ENCODE peak calls at places on chromosomes 13 and 19, in four cellular contexts. I is transverse colon, Y is tibial nerve, O is thoracic aorta. S is an unnamed sample.

GRCh38 chr13:20160346-20161274 is at the start of gene GJA3:
- DNase-seq in I (no peak), Y (no peak), O (no peak), S (no peak)

GRCh38 chr13:70809588-70809987 is 701.3 kb upstream of the KLHL1 start:
- DNase-seq in I (no peak), Y (no peak), O (no peak), S (no peak)

GRCh38 chr19:927707-928401 is 2.0 kb downstream of the ARID3A start:
- DNase-seq in I (no peak), Y (no peak), O (no peak), S (peak; percentile 31)

GRCh38 chr13:23805015-23805583 is 84.1 kb downstream of the MIPEP start:
- DNase-seq in I (no peak), Y (no peak), O (no peak), S (no peak)

GRCh38 chr13:26482451-26483197 is 74.9 kb upstream of the WASF3 start:
- DNase-seq in I (peak; percentile 73), Y (peak; percentile 35), O (peak; percentile 30), S (no peak)

GRCh38 chr13:82432949-82433348 is 1449.3 kb downstream of the SLITRK1 start:
- DNase-seq in I (no peak), Y (no peak), O (no peak), S (no peak)

GRCh38 chr13:99299545-99300341 is 7.5 kb downstream of the GPR183 start:
- DNase-seq in I (no peak), Y (no peak), O (no peak), S (no peak)

GRCh38 chr19:23070353-23070781 is 46.5 kb upstream of the ZNF730 start:
- DNase-seq in I (peak; percentile 11), Y (no peak), O (no peak), S (no peak)

GRCh38 chr13:112213467-112214245 is 146.7 kb downstream of the SOX1 start:
- DNase-seq in I (peak; percentile 80), Y (no peak), O (no peak), S (no peak)

GRCh38 chr19:18468517-18468916 is 30.6 kb upstream of the ISYNA1 start:
- DNase-seq in I (no peak), Y (no peak), O (no peak), S (no peak)

GRCh38 chr19:2253106-2254051 is 2.8 kb downstream of the JSRP1 start:
- DNase-seq in I (no peak), Y (no peak), O (no peak), S (peak; percentile 54)
- TF ChIP-seq CTCF in I (no peak), Y (no peak), O (no peak), S (no peak)

GRCh38 chr19:5588441-5588840 is 20.7 kb upstream of the TINCR start:
- DNase-seq in I (no peak), Y (no peak), O (no peak), S (no peak)
- H3K36me3 ChIP-seq in I (peaks cover 56% of the 10 kb centered on the region), Y (peaks cover 13% of the 10 kb centered on the region), O (peaks cover 58% of the 10 kb centered on the region), S (peaks cover 42% of the 10 kb centered on the region)

GRCh38 chr19:4012092-4012974 is 4.8 kb downstream of the PIAS4 start:
- DNase-seq in I (peak; percentile 38), Y (no peak), O (no peak), S (no peak)

GRCh38 chr19:4010808-4011110 is 3.2 kb downstream of the PIAS4 start:
- DNase-seq in I (no peak), Y (no peak), O (no peak), S (no peak)

GRCh38 chr19:4009990-4010807 is 2.7 kb downstream of the PIAS4 start:
- DNase-seq in I (no peak), Y (no peak), O (no peak), S (no peak)

GRCh38 chr19:4007836-4008539 is 452 bp downstream of the PIAS4 start:
- DNase-seq in I (peak; percentile 48), Y (no peak), O (no peak), S (no peak)

DNA sequence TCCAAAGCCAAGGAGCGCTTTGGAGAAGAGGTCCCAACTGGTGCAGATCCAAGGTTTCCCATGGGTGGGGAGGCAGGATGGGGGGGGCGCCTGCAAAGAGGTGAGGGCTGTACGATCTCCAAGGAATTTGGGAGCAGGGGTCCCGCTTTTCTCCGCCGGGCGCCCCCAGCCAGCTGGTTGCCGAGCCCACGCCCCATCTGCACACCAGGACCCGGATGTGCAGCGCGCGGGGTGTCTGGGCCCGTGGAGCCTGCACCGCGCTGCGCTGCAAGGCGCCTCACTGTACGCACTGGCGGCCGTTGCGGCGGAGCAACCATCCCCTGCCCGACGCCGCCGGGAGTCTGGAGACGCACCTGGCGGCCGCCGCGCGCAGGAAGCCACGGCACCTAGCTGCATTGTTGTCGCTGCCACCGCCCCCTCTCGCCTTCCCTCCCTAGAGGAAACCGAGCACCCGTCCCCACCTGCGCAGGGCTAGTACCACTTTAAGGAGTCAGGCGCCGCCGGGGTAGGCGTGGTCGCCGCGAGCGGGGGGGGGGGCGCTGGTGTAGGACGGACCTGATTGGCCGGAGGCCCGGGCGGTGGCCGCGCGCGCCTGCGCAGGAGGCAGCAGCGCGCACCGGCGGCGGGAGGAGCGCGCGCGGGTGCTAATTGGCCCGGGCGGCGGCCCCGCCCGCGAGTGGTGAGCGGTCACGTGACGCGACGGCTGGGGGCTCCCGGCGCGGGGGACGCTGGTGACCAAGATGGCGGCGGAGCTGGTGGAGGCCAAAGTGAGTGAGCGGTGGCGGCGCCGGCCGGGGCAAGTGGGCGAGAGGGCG is at the start of gene PIAS4:
- DNase-seq in I (peak; percentile 96), Y (peak; percentile 95), O (peak; percentile 84), S (peak; percentile 86)
- TF ChIP-seq CTCF in I (no peak), Y (no peak), O (no peak), S (no peak)

DNA sequence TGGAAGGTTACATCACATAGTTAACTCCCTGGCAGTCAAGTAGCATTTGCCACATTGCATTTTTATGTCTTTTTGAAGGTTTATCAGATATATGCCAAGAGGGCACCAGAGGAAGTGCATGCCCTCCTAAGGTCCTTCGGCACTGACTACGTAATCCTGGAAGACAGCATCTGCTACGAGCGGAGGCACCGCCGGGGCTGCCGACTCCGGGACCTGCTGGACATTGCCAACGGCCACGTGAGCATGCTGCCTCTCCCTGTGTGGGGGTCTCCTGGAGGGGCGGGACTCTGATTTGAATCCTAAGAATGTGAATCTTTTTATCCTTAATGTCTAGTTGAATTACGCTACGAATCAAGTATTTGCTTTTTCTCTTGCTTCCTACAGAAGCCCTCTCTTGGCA is 74.8 kb downstream of the DPY19L3 start:
- DNase-seq in I (no peak), Y (no peak), O (no peak), S (no peak)
- H3K36me3 ChIP-seq in I (peaks cover 9% of the 10 kb centered on the region), Y (no peaks in the 10 kb centered on the region), O (peaks cover 42% of the 10 kb centered on the region), S (peaks cover 26% of the 10 kb centered on the region)

GRCh38 chr13:44653261-44653660 is 77.1 kb upstream of the TSC22D1 start:
- DNase-seq in I (no peak), Y (no peak), O (no peak), S (no peak)

GRCh38 chr13:44651724-44652123 is 75.6 kb upstream of the TSC22D1 start:
- DNase-seq in I (no peak), Y (no peak), O (no peak), S (no peak)

GRCh38 chr13:44649834-44650233 is 73.7 kb upstream of the TSC22D1 start:
- DNase-seq in I (no peak), Y (no peak), O (no peak), S (no peak)

GRCh38 chr13:44652223-44652622 is 76.1 kb upstream of the TSC22D1 start:
- DNase-seq in I (no peak), Y (no peak), O (no peak), S (no peak)

GRCh38 chr13:44651209-44651608 is 75.1 kb upstream of the TSC22D1 start:
- DNase-seq in I (no peak), Y (no peak), O (no peak), S (no peak)
- TF ChIP-seq CTCF in I (no peak), Y (no peak), O (no peak), S (no peak)

GRCh38 chr19:14407889-14408640 is 11.1 kb downstream of the DDX39A start:
- DNase-seq in I (peak; percentile 87), Y (no peak), O (no peak), S (no peak)

GRCh38 chr19:14410054-14410774 is 8.9 kb downstream of the DDX39A start:
- DNase-seq in I (no peak), Y (no peak), O (no peak), S (no peak)

GRCh38 chr19:14409157-14410053 is 9.7 kb downstream of the DDX39A start:
- DNase-seq in I (no peak), Y (no peak), O (no peak), S (no peak)

GRCh38 chr19:14406645-14407331 is 12.4 kb downstream of the DDX39A start:
- DNase-seq in I (no peak), Y (no peak), O (no peak), S (no peak)

GRCh38 chr19:14408641-14409120 is 10.5 kb downstream of the DDX39A start:
- DNase-seq in I (no peak), Y (no peak), O (no peak), S (no peak)
- H3K36me3 ChIP-seq in I (peaks cover 48% of the 10 kb centered on the region), Y (peaks cover 9% of the 10 kb centered on the region), O (peaks cover 69% of the 10 kb centered on the region), S (peaks cover 71% of the 10 kb centered on the region)

GRCh38 chr13:27534108-27534975 is 84.0 kb upstream of the MTIF3 start:
- DNase-seq in I (peak; percentile 26), Y (no peak), O (no peak), S (no peak)
- TF ChIP-seq CTCF in I (no peak), Y (no peak), O (no peak), S (no peak)

GRCh38 chr19:58294743-58295374 is 10.3 kb upstream of the ERVK3-1 start:
- DNase-seq in I (no peak), Y (no peak), O (no peak), S (no peak)

GRCh38 chr19:58300620-58301019 is 4.6 kb upstream of the ERVK3-1 start:
- DNase-seq in I (no peak), Y (no peak), O (no peak), S (no peak)

GRCh38 chr19:58291943-58292342 is 13.2 kb downstream of the ZNF8 start:
- DNase-seq in I (no peak), Y (no peak), O (no peak), S (no peak)

DNA sequence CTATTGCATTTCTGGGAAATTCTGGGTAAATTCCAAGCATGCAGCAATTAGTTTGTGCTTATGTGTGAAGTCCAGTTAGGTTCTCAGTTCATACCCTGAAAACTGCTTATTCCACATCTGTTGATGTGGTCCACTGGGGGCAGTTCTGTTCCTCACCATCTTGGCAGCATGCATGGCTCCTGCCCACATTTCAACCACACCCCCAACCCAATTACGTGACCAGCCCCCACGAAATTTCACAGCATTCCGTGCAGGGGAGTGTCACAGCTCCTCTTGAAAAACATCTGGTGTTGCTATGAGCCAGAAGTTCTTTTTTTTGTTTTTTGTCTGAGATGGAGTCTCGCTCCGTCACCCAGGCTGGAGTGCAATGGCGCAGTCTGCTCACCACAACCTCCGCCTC is 9.1 kb upstream of the ERVK3-1 start:
- DNase-seq in I (no peak), Y (no peak), O (no peak), S (no peak)
- H3K36me3 ChIP-seq in I (peaks cover 45% of the 10 kb centered on the region), Y (peaks cover 11% of the 10 kb centered on the region), O (peaks cover 72% of the 10 kb centered on the region), S (peaks cover 51% of the 10 kb centered on the region)

GRCh38 chr13:111044087-111044830 is 70.9 kb upstream of the ARHGEF7 start:
- DNase-seq in I (no peak), Y (no peak), O (no peak), S (no peak)

GRCh38 chr13:111047326-111047725 is 67.8 kb upstream of the ARHGEF7 start:
- DNase-seq in I (no peak), Y (no peak), O (no peak), S (no peak)

GRCh38 chr13:111048387-111048786 is 66.7 kb upstream of the ARHGEF7 start:
- DNase-seq in I (no peak), Y (no peak), O (no peak), S (no peak)

GRCh38 chr13:111045170-111045569 is 69.9 kb upstream of the ARHGEF7 start:
- DNase-seq in I (no peak), Y (no peak), O (no peak), S (no peak)

GRCh38 chr13:111046590-111047141 is 68.4 kb upstream of the ARHGEF7 start:
- DNase-seq in I (no peak), Y (no peak), O (no peak), S (no peak)
- TF ChIP-seq CTCF in I (peak; percentile 19), Y (peak; percentile 27), O (no peak), S (no peak)

GRCh38 chr13:42930136-42930535 is 61.9 kb downstream of the EPSTI1 start:
- DNase-seq in I (no peak), Y (no peak), O (no peak), S (no peak)
- H3K36me3 ChIP-seq in I (no peaks in the 10 kb centered on the region), Y (no peaks in the 10 kb centered on the region), O (peaks cover 3% of the 10 kb centered on the region), S (no peaks in the 10 kb centered on the region)